ENCODE peak calls at places on chromosomes 1 and 21, in seven cellular contexts. R is stimulated activated CD4-positive, alpha-beta T cell treated with anti-CD3 and anti-CD28 coated beads, TNF-alpha, amount 100 ng/mL, for 4 hours; P is myocyte; Z is NCI-H2081; B is MCF 10A; C is heart right ventricle; E is NCI-H748 treated with DMSO at 0.1 percent for 48 hours. A is an unnamed sample.

GRCh38 chr1:62800274-62800673 is 16.3 kb downstream of the ATG4C start:
- DNase-seq in R (no peak), P (no peak), Z (no peak), B (no peak), C (no peak), E (no peak), A (no peak)

GRCh38 chr1:26012862-26013261 is 8.7 kb upstream of the EXTL1 start:
- DNase-seq in R (no peak), P (no peak), Z (no peak), B (no peak), C (no peak), E (no peak), A (no peak)

GRCh38 chr1:32539584-32540571 is 651 bp downstream of the ZBTB8A start:
- DNase-seq in R (no peak), P (peak), Z (peak), B (peak), C (peak), E (no peak), A (peak)

GRCh38 chr1:56814205-56814604 is 5.0 kb downstream of the FYB2 start:
- DNase-seq in R (no peak), P (peak), Z (no peak), B (no peak), C (no peak), E (no peak), A (no peak)

GRCh38 chr1:7474786-7475502 is 296.2 kb upstream of the VAMP3 start:
- DNase-seq in R (no peak), P (no peak), Z (no peak), B (no peak), C (no peak), E (no peak), A (no peak)

GRCh38 chr1:91730781-91731732 is 154.9 kb downstream of the TGFBR3 start:
- DNase-seq in R (no peak), P (no peak), Z (no peak), B (peak), C (peak), E (no peak), A (no peak)

GRCh38 chr1:246793331-246793890 is 69.2 kb downstream of the SCCPDH start:
- DNase-seq in R (no peak), P (no peak), Z (no peak), B (no peak), C (no peak), E (no peak), A (no peak)

GRCh38 chr1:53366901-53367502 is 39.1 kb upstream of the LRP8 start:
- DNase-seq in R (no peak), P (no peak), Z (no peak), B (no peak), C (no peak), E (no peak), A (no peak)

GRCh38 chr1:187794561-187794960 is 965.8 kb downstream of the PLA2G4A start:
- DNase-seq in R (no peak), P (no peak), Z (no peak), B (no peak), C (no peak), E (no peak), A (no peak)

GRCh38 chr1:230824571-230825060 is 43.7 kb downstream of the C1orf198 start:
- DNase-seq in R (no peak), P (no peak), Z (no peak), B (peak), C (no peak), E (no peak), A (no peak)

GRCh38 chr1:67100833-67101232 is 33.9 kb downstream of the C1orf141 start:
- DNase-seq in R (no peak), P (no peak), Z (no peak), B (no peak), C (no peak), E (no peak), A (no peak)

GRCh38 chr1:31705080-31705866 is 1.5 kb upstream of the COL16A1 start:
- DNase-seq in R (peak), P (no peak), Z (no peak), B (peak), C (peak), E (no peak), A (peak)

GRCh38 chr1:221794079-221794670 is 52.3 kb upstream of the DUSP10 start:
- DNase-seq in R (no peak), P (peak), Z (no peak), B (no peak), C (no peak), E (no peak), A (no peak)

GRCh38 chr21:46552865-46553379 is 52.0 kb downstream of the S100B start:
- DNase-seq in R (no peak), P (no peak), Z (no peak), B (no peak), C (no peak), E (no peak), A (no peak)

GRCh38 chr1:25817840-25818501 is 1.8 kb upstream of the MTFR1L start:
- DNase-seq in R (no peak), P (no peak), Z (no peak), B (no peak), C (no peak), E (no peak), A (no peak)

GRCh38 chr1:29272171-29272907 is 36.0 kb downstream of the PTPRU start:
- DNase-seq in R (no peak), P (no peak), Z (no peak), B (no peak), C (no peak), E (no peak), A (no peak)

GRCh38 chr1:206005761-206006160 is 2.6 kb upstream of the RAB7B start:
- DNase-seq in R (no peak), P (no peak), Z (no peak), B (no peak), C (no peak), E (no peak), A (no peak)

GRCh38 chr1:161720956-161721737 is at the start of gene FCRLB:
- DNase-seq in R (no peak), P (peak), Z (no peak), B (no peak), C (no peak), E (no peak), A (no peak)

GRCh38 chr21:40074198-40074597 is 207.0 kb downstream of the PCP4 start:
- DNase-seq in R (no peak), P (no peak), Z (no peak), B (no peak), C (peak), E (no peak), A (no peak)

GRCh38 chr21:30189763-30190162 is 23.2 kb upstream of the CLDN17 start:
- DNase-seq in R (no peak), P (no peak), Z (peak), B (no peak), C (no peak), E (no peak), A (peak)

GRCh38 chr1:85149805-85150204 is 51.0 kb downstream of the SYDE2 start:
- DNase-seq in R (no peak), P (no peak), Z (no peak), B (no peak), C (peak), E (no peak), A (no peak)

GRCh38 chr21:23853796-23854379 is 1753.4 kb downstream of the MRPL39 start:
- DNase-seq in R (no peak), P (no peak), Z (no peak), B (peak), C (no peak), E (peak), A (no peak)

GRCh38 chr1:67850611-67851075 is 17.4 kb upstream of the GNG12 start:
- DNase-seq in R (no peak), P (peak), Z (no peak), B (peak), C (peak), E (no peak), A (no peak)

GRCh38 chr1:93715529-93716126 is 34.0 kb upstream of the BCAR3 start:
- DNase-seq in R (no peak), P (peak), Z (no peak), B (no peak), C (peak), E (no peak), A (no peak)

GRCh38 chr1:226711976-226712778 is 26.9 kb downstream of the ITPKB start:
- DNase-seq in R (no peak), P (no peak), Z (no peak), B (no peak), C (no peak), E (no peak), A (no peak)

GRCh38 chr1:4126731-4127594 is 226.9 kb upstream of the C1orf174 start:
- DNase-seq in R (no peak), P (no peak), Z (no peak), B (no peak), C (no peak), E (no peak), A (no peak)

GRCh38 chr1:102733491-102734236 is 374.7 kb downstream of the COL11A1 start:
- DNase-seq in R (no peak), P (peak), Z (no peak), B (no peak), C (no peak), E (no peak), A (no peak)